ENCODE peak calls at places on chromosomes 3 and 15, in ten cellular contexts. I is spleen, X is uterus, J is neural progenitor cell, E is HepG2, P is psoas muscle, A is right cardiac atrium, H is sigmoid colon, T is A673, G is mucosa of descending colon. C is an unnamed sample.
A peak's percentile ranks its signal among the peaks of the same experiment; 100 is the strongest.

GRCh38 chr3:194196876-194197275 is 60.9 kb downstream of the HES1 start:
- DNase-seq in J (no peak), E (no peak), H (no peak), P (no peak), T (no peak), X (no peak), I (no peak), A (no peak), G (no peak), C (no peak)

GRCh38 chr15:66402885-66403284 is 16.2 kb downstream of the MAP2K1 start:
- DNase-seq in J (no peak), A (no peak), E (no peak), P (no peak), G (no peak), H (no peak), T (no peak), I (no peak), X (no peak), C (no peak)

GRCh38 chr3:69881756-69882428 is 117.6 kb upstream of the SAMMSON start:
- DNase-seq in I (no peak), J (no peak), A (no peak), X (no peak), G (no peak), H (no peak), E (no peak), P (no peak), T (no peak), C (peak; percentile 5)

GRCh38 chr3:126460386-126460785 is 15.3 kb downstream of the ZXDC start:
- DNase-seq in T (no peak), J (no peak), A (no peak), E (no peak), X (no peak), P (peak; percentile 45), G (no peak), I (peak; percentile 54), H (no peak), C (no peak)

GRCh38 chr15:75542386-75542797 is 36.7 kb downstream of the PTPN9 start:
- DNase-seq in T (peak; percentile 86), G (no peak), X (no peak), J (peak; percentile 24), H (no peak), E (no peak), A (no peak), P (no peak), I (no peak), C (no peak)

GRCh38 chr3:12177131-12177530 is 18.4 kb upstream of the TIMP4 start:
- DNase-seq in T (no peak), H (no peak), E (no peak), I (no peak), J (no peak), G (no peak), A (no peak), P (no peak), X (no peak), C (no peak)

GRCh38 chr3:14434541-14435151 is 32.2 kb downstream of the SLC6A6 start:
- DNase-seq in P (peak; percentile 92), A (peak; percentile 75), J (no peak), G (peak; percentile 67), X (no peak), E (no peak), I (peak; percentile 88), H (no peak), T (no peak), C (no peak)

GRCh38 chr15:58546066-58546591 is 114.3 kb downstream of the LIPC start:
- DNase-seq in G (no peak), E (no peak), J (no peak), P (no peak), H (no peak), I (no peak), X (no peak), T (no peak), A (peak; percentile 67), C (no peak)

GRCh38 chr3:133021206-133021605 is 17.0 kb upstream of the TMEM108 start:
- DNase-seq in P (no peak), T (no peak), X (no peak), E (no peak), A (no peak), J (no peak), I (no peak), G (no peak), H (no peak), C (no peak)
- H3K4me3 ChIP-seq in P (no peak overlapping the region), T (no peak overlapping the region), X (no peak overlapping the region), E (no peak overlapping the region), A (no peak overlapping the region), J (no peak overlapping the region), I (no peak overlapping the region), G (no peak overlapping the region), H (no peak overlapping the region), C (no peak overlapping the region)

GRCh38 chr15:98674336-98674735 is 26.0 kb downstream of the IGF1R start:
- DNase-seq in I (no peak), G (no peak), E (no peak), P (no peak), H (no peak), A (no peak), J (no peak), T (no peak), X (no peak), C (no peak)
- H3K4me1 ChIP-seq in I (peaks cover 4% of the 10 kb centered on the region), G (no peaks in the 10 kb centered on the region), E (peaks cover 84% of the 10 kb centered on the region), P (peaks cover 47% of the 10 kb centered on the region), H (peaks cover 80% of the 10 kb centered on the region), A (peaks cover 14% of the 10 kb centered on the region), J (peaks cover 24% of the 10 kb centered on the region), T (peaks cover 15% of the 10 kb centered on the region), X (peaks cover 3% of the 10 kb centered on the region), C (peaks cover 23% of the 10 kb centered on the region)

GRCh38 chr3:3800685-3801509 is 1.7 kb downstream of the LRRN1 start:
- DNase-seq in J (peak; percentile 67), P (peak; percentile 77), G (peak; percentile 54), A (peak; percentile 68), E (no peak), I (peak; percentile 84), T (no peak), H (no peak), X (peak; percentile 17), C (peak; percentile 3)

GRCh38 chr3:3802021-3802420 is 2.8 kb downstream of the LRRN1 start:
- DNase-seq in T (no peak), J (peak; percentile 72), E (no peak), I (no peak), H (no peak), G (no peak), X (no peak), A (no peak), P (peak; percentile 72), C (peak; percentile 23)

GRCh38 chr3:3799173-3800075 is at the start of gene LRRN1:
- DNase-seq in X (peak; percentile 40), H (peak; percentile 61), E (no peak), I (peak; percentile 93), J (peak; percentile 98), G (peak; percentile 73), T (no peak), A (peak; percentile 77), P (peak; percentile 83), C (peak; percentile 80)

GRCh38 chr3:3800076-3800448 is 831 bp downstream of the LRRN1 start:
- DNase-seq in E (no peak), H (no peak), J (peak; percentile 51), T (no peak), X (peak; percentile 19), G (peak; percentile 44), A (peak; percentile 41), P (peak; percentile 60), I (peak; percentile 82), C (peak; percentile 34)

DNA sequence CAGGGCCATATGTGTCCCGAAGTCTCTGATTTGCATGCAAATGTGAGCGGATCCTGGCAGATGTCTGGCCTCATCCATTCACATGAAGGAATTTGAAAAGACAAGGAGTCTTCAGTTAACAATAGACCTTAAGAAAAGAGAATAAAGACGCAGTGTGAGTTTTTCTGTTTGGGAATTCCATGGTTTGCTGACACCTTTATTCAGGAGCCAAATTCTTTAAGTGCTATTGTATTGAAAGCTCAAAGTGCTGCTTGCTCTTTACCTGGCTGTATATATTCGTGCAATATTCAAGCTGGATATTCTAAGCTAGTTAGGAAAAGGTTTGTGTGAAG is 2.2 kb downstream of the LRRN1 start:
- DNase-seq in A (no peak), I (no peak), T (no peak), G (no peak), X (no peak), J (peak; percentile 90), H (no peak), E (no peak), P (no peak), C (no peak)
- H3K4me3 ChIP-seq in A (peak overlapping the region; percentile 41), I (no peak overlapping the region), T (no peak overlapping the region), G (no peak overlapping the region), X (no peak overlapping the region), J (peak overlapping the region; percentile 97), H (no peak overlapping the region), E (no peak overlapping the region), P (peak overlapping the region; percentile 82), C (peak overlapping the region; percentile 73)

GRCh38 chr15:70720228-70721016 is 42.9 kb downstream of the UACA start:
- DNase-seq in A (no peak), T (no peak), P (no peak), G (no peak), E (no peak), I (no peak), J (no peak), H (no peak), X (no peak), C (no peak)
- H3K4me1 ChIP-seq in A (peaks cover 12% of the 10 kb centered on the region), T (no peaks in the 10 kb centered on the region), P (peaks cover 57% of the 10 kb centered on the region), G (peaks cover 24% of the 10 kb centered on the region), E (peaks cover 10% of the 10 kb centered on the region), I (no peaks in the 10 kb centered on the region), J (no peaks in the 10 kb centered on the region), H (peaks cover 32% of the 10 kb centered on the region), X (no peaks in the 10 kb centered on the region), C (peaks cover 14% of the 10 kb centered on the region)

DNA sequence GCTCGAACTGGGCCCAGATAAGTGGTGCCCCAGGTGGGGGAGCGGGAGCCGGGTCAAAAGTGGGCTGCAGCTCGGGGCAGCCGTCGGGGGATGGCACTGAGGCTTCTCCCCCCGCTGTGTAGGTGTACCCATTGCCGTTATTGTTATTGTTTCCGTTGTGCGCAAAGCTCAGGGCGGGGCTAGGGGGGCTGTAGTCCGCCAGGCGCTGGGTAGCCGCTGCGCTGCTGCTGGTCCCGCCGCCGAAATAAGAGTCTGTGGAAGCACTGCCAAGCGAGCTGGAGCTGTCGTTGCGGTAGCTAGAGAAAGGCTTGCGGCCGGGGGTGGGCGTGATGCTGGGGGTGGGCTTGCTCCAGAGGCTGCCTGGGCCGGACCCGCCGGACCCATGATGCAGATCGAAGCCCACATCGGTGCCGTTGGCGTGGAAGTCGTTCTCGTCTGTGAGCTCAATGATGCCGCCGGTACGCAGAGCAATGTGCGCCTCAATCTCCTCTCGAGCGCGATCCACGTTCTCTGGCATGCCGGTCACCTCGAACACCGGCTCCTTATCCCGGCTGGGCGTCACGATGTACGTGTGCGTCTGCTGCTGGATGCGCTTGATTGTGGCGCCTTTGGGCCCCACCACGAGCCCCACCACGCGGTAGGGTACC is 2.0 kb downstream of the MEX3B start:
- DNase-seq in A (peak; percentile 46), H (peak; percentile 73), E (no peak), G (peak; percentile 52), I (no peak), X (no peak), T (no peak), P (peak; percentile 50), J (peak; percentile 54), C (no peak)
- H3K4me3 ChIP-seq in A (peak overlapping the region; percentile 79), H (peak overlapping the region; percentile 73), E (no peak overlapping the region), G (no peak overlapping the region), I (peak overlapping the region; percentile 89), X (peak overlapping the region; percentile 55), T (peak overlapping the region; percentile 83), P (peak overlapping the region; percentile 91), J (peak overlapping the region; percentile 90), C (peak overlapping the region; percentile 85)

C was measured in SJCRH30.